ENCODE peak calls at places on chromosomes 3 and 15, in five cellular contexts. One of them, this sample, is unnamed.

GRCh38 chr3:22907796-22908195 is 295.3 kb upstream of the UBE2E2 start:
- DNase-seq in transverse colon: no peak
- DNase-seq in Panc1: no peak
- DNase-seq in AG04450: no peak
- DNase-seq in Peyer's patch: no peak
- DNase-seq in this sample: no peak

GRCh38 chr3:196287066-196287404 is 491 bp downstream of the PCYT1A start:
- DNase-seq in Peyer's patch: no peak
- DNase-seq in AG04450: no peak
- DNase-seq in Panc1: no peak
- DNase-seq in transverse colon: no peak
- DNase-seq in this sample: no peak

GRCh38 chr15:75027551-75027950 is 4.2 kb downstream of the PPCDC start:
- DNase-seq in AG04450: no peak
- DNase-seq in Panc1: no peak
- DNase-seq in transverse colon: peak
- DNase-seq in Peyer's patch: no peak
- DNase-seq in this sample: no peak

GRCh38 chr3:133418361-133418760 is 18.5 kb downstream of the BFSP2 start:
- DNase-seq in Peyer's patch: no peak
- DNase-seq in Panc1: no peak
- DNase-seq in AG04450: no peak
- DNase-seq in transverse colon: no peak
- DNase-seq in this sample: no peak

GRCh38 chr3:45330500-45331295 is 57.7 kb upstream of the LARS2 start:
- DNase-seq in Peyer's patch: no peak
- DNase-seq in AG04450: no peak
- DNase-seq in Panc1: no peak
- DNase-seq in transverse colon: no peak
- DNase-seq in this sample: no peak

GRCh38 chr3:42263354-42264346 is 2.3 kb downstream of the CCK start:
- DNase-seq in AG04450: no peak
- DNase-seq in Peyer's patch: no peak
- DNase-seq in transverse colon: no peak
- DNase-seq in Panc1: no peak
- DNase-seq in this sample: no peak

GRCh38 chr15:90221251-90221900 is 12.4 kb downstream of the CIB1 start:
- DNase-seq in Panc1: no peak
- DNase-seq in transverse colon: peak
- DNase-seq in AG04450: peak
- DNase-seq in Peyer's patch: peak
- DNase-seq in this sample: peak

GRCh38 chr3:108118038-108118727 is 27.4 kb upstream of the CD47 start:
- DNase-seq in Peyer's patch: no peak
- DNase-seq in AG04450: no peak
- DNase-seq in transverse colon: no peak
- DNase-seq in Panc1: no peak
- DNase-seq in this sample: no peak

GRCh38 chr15:58293622-58294550 is 137.9 kb upstream of the LIPC start:
- DNase-seq in transverse colon: peak
- DNase-seq in AG04450: no peak
- DNase-seq in Peyer's patch: no peak
- DNase-seq in Panc1: no peak
- DNase-seq in this sample: no peak

GRCh38 chr3:113266738-113267137 is 55.4 kb downstream of the BOC start:
- DNase-seq in transverse colon: no peak
- DNase-seq in AG04450: no peak
- DNase-seq in Peyer's patch: no peak
- DNase-seq in Panc1: no peak
- DNase-seq in this sample: no peak

DNA sequence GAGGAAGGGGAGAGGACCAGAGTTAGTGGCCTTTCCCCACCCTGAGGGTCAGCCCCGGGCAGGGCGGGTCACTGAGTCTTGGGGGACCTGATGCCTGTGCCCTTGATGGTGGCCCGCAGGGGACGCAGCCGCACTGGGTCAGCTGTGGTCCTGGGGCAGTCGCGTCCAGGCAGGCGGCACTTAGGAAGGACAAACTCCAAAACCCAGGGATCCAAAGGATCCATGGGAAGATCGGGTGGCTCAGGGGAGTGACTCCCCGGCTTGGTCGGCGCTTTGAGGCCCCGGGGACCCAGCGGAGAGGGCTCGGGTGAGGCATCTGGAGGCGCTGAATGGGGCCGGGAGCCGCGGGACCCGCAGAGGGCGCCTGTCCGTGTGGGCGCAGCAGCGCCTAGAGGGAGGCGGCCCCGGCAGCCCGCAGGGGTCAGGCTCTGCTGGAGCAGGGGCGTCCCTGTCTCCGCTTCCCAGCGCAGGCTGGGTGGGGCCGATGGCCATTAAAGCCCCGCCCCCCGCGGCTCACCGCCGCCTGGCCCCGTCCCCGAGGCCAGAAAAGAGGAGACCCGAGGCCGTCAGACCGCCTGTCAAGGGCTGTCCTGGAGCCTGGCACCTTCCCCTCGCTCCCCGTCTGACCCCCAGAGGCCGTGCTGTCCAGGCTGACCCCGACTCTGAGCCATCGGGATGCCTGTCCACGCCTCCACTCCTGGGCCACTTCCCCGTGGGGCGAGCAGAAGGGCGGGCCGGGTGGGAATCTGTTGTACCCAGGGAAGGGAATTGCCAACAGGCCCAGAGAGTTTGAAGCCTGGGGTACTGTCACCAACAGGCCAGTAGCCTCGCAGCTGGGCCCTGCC is 17.4 kb downstream of the CIDEC start:
- DNase-seq in Peyer's patch: peak
- DNase-seq in Panc1: no peak
- DNase-seq in AG04450: no peak
- DNase-seq in transverse colon: peak
- DNase-seq in this sample: peak
- H3K4me3 ChIP-seq in Peyer's patch: peak
- H3K4me3 ChIP-seq in Panc1: peak
- H3K4me3 ChIP-seq in AG04450: no peak
- H3K4me3 ChIP-seq in transverse colon: peak
- H3K4me3 ChIP-seq in this sample: peak

GRCh38 chr3:28101672-28102071 is 139.7 kb upstream of the CMC1 start:
- DNase-seq in transverse colon: no peak
- DNase-seq in AG04450: no peak
- DNase-seq in Panc1: no peak
- DNase-seq in Peyer's patch: no peak
- DNase-seq in this sample: no peak
- TF ChIP-seq CTCF in transverse colon: no peak
- TF ChIP-seq CTCF in AG04450: no peak
- TF ChIP-seq CTCF in Panc1: no peak
- TF ChIP-seq CTCF in Peyer's patch: no peak
- TF ChIP-seq CTCF in this sample: no peak

GRCh38 chr3:72334681-72335457 is 513.4 kb downstream of the SHQ1 start:
- DNase-seq in AG04450: no peak
- DNase-seq in Peyer's patch: no peak
- DNase-seq in Panc1: no peak
- DNase-seq in transverse colon: no peak
- DNase-seq in this sample: no peak
- H3K4me3 ChIP-seq in AG04450: no peak
- H3K4me3 ChIP-seq in Peyer's patch: no peak
- H3K4me3 ChIP-seq in Panc1: no peak
- H3K4me3 ChIP-seq in transverse colon: no peak
- H3K4me3 ChIP-seq in this sample: no peak

DNA sequence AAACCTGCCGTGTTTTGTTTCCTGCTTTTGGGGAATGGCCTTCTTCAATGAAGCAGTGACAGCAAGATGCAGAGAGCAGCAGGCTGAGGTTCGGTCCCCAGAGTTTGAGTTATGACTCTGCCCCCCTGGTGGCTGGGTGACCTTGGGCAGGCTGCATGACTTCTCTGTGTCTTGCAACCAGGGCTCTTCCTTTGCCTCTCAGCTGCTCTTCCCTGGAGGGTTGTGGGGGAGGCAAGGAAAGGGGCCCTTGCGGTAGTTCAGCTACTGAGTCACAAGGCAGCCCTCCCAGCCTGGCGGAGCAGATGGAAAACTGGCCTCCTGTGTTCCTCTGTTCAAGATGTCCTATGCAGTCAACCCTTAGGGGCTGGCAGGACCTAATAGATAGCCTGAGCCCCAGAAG is 17.1 kb downstream of the CTXND1 start:
- DNase-seq in Peyer's patch: peak
- DNase-seq in AG04450: no peak
- DNase-seq in transverse colon: peak
- DNase-seq in Panc1: no peak
- DNase-seq in this sample: peak
- TF ChIP-seq CTCF in Peyer's patch: peak
- TF ChIP-seq CTCF in AG04450: peak
- TF ChIP-seq CTCF in transverse colon: peak
- TF ChIP-seq CTCF in Panc1: peak
- TF ChIP-seq CTCF in this sample: peak

GRCh38 chr15:83911345-83911744 is 257.4 kb downstream of the ADAMTSL3 start:
- DNase-seq in Peyer's patch: no peak
- DNase-seq in Panc1: no peak
- DNase-seq in AG04450: no peak
- DNase-seq in transverse colon: no peak
- DNase-seq in this sample: no peak
- H3K4me3 ChIP-seq in Peyer's patch: no peak
- H3K4me3 ChIP-seq in Panc1: no peak
- H3K4me3 ChIP-seq in AG04450: no peak
- H3K4me3 ChIP-seq in transverse colon: no peak
- H3K4me3 ChIP-seq in this sample: no peak